ENCODE peak calls at places on chromosomes 3 and 15, in ten cellular contexts. J is glutamatergic neuron, U is midbrain, B is WTC11, V is transverse colon, O is A549, T is NCI-H345, A is NCI-H446 treated with DMSO at 0.1 percent for 48 hours, M is ureter, N is AG09309. E is an unnamed sample.

GRCh38 chr3:26622634-26623408 is at the start of gene LRRC3B:
- DNase-seq in J (peak), U (peak), B (peak), V (no peak), O (no peak), T (peak), A (no peak), M (no peak), N (no peak), E (peak)

GRCh38 chr15:34493001-34493400 is 55.4 kb upstream of the GOLGA8A start:
- DNase-seq in J (no peak), U (no peak), B (no peak), V (no peak), O (no peak), T (no peak), A (no peak), M (no peak), N (no peak), E (no peak)

GRCh38 chr3:65877160-65877559 is 161.6 kb downstream of the MAGI1 start:
- DNase-seq in J (no peak), U (no peak), B (no peak), V (no peak), O (no peak), T (no peak), A (no peak), M (no peak), N (no peak), E (no peak)

GRCh38 chr3:110243081-110243480 is 828.5 kb upstream of the NECTIN3 start:
- DNase-seq in J (no peak), U (no peak), B (no peak), V (no peak), O (no peak), T (no peak), A (no peak), M (no peak), N (no peak), E (no peak)

GRCh38 chr15:66946578-66947164 is 118.7 kb upstream of the SMAD3 start:
- DNase-seq in J (peak), U (peak), B (peak), V (peak), O (peak), T (peak), A (peak), M (peak), N (no peak), E (peak)

GRCh38 chr3:128131897-128132646 is 8.5 kb upstream of the RUVBL1 start:
- DNase-seq in J (no peak), U (no peak), B (no peak), V (no peak), O (no peak), T (no peak), A (no peak), M (no peak), N (no peak), E (no peak)

GRCh38 chr3:47337656-47338055 is 43.2 kb upstream of the PTPN23 start:
- DNase-seq in J (no peak), U (no peak), B (no peak), V (no peak), O (no peak), T (no peak), A (no peak), M (no peak), N (no peak), E (no peak)

GRCh38 chr3:17035033-17035432 is 150.3 kb downstream of the PLCL2 start:
- DNase-seq in J (no peak), U (no peak), B (no peak), V (no peak), O (no peak), T (no peak), A (no peak), M (no peak), N (no peak), E (no peak)

GRCh38 chr3:3015472-3016089 is 94.6 kb downstream of the IL5RA start:
- DNase-seq in J (no peak), U (peak), B (no peak), V (no peak), O (peak), T (peak), A (no peak), M (no peak), N (no peak), E (no peak)

GRCh38 chr15:51731549-51732267 is 5.7 kb downstream of the LYSMD2 start:
- DNase-seq in J (no peak), U (no peak), B (no peak), V (peak), O (no peak), T (no peak), A (no peak), M (no peak), N (peak), E (no peak)

GRCh38 chr15:50181983-50182232 is at the start of gene SLC27A2:
- DNase-seq in J (no peak), U (no peak), B (peak), V (peak), O (peak), T (peak), A (no peak), M (no peak), N (no peak), E (peak)

GRCh38 chr15:63368503-63368902 is 13.1 kb downstream of the CA12 start:
- DNase-seq in J (no peak), U (no peak), B (no peak), V (no peak), O (no peak), T (no peak), A (no peak), M (no peak), N (no peak), E (no peak)

GRCh38 chr3:51396401-51396800 is 5.3 kb downstream of the RBM15B start:
- DNase-seq in J (no peak), U (no peak), B (no peak), V (no peak), O (no peak), T (no peak), A (no peak), M (no peak), N (no peak), E (no peak)

GRCh38 chr3:134645515-134645914 is 5.3 kb downstream of the KY start:
- DNase-seq in J (no peak), U (no peak), B (no peak), V (no peak), O (no peak), T (no peak), A (no peak), M (no peak), N (no peak), E (no peak)

GRCh38 chr3:116905805-116906204 is 196.2 kb downstream of the TUSC7 start:
- DNase-seq in J (no peak), U (no peak), B (no peak), V (no peak), O (no peak), T (no peak), A (no peak), M (no peak), N (no peak), E (no peak)

GRCh38 chr15:75363786-75364185 is 4.6 kb downstream of the MAN2C1 start:
- DNase-seq in J (no peak), U (no peak), B (no peak), V (no peak), O (no peak), T (no peak), A (no peak), M (no peak), N (no peak), E (no peak)

GRCh38 chr3:42728668-42729364 is 26.2 kb upstream of the HHATL start:
- DNase-seq in J (no peak), U (no peak), B (no peak), V (no peak), O (no peak), T (no peak), A (no peak), M (no peak), N (no peak), E (no peak)

GRCh38 chr3:79012946-79013362 is 754.8 kb downstream of the ROBO1 start:
- DNase-seq in J (no peak), U (peak), B (no peak), V (no peak), O (no peak), T (peak), A (no peak), M (no peak), N (no peak), E (no peak)

GRCh38 chr15:85533949-85534543 is 153.6 kb downstream of the AKAP13 start:
- DNase-seq in J (no peak), U (no peak), B (no peak), V (peak), O (no peak), T (no peak), A (no peak), M (no peak), N (no peak), E (no peak)